ENCODE peak calls at places on chromosomes 16 and 17, in nine cellular contexts. L is suprapubic skin; H is tibial artery; N is CD8-positive, alpha-beta memory T cell; R is fibroblast of lung; P is Caco-2; K is PC-9; W is CD4-positive, alpha-beta memory T cell; M is ovary. Q is an unnamed sample.
A peak's percentile ranks its signal among the peaks of the same experiment; 100 is the strongest.

GRCh38 chr17:35001549-35001948 is 21.2 kb downstream of the LIG3 start:
- DNase-seq in R (no peak), K (no peak), W (no peak), L (no peak), H (no peak), N (no peak), M (no peak), P (no peak), Q (no peak)

GRCh38 chr17:67942810-67943209 is 53.5 kb downstream of the C17orf58 start:
- DNase-seq in R (no peak), W (no peak), M (no peak), N (no peak), K (no peak), H (no peak), L (no peak), P (peak; percentile 22), Q (no peak)

GRCh38 chr17:15109608-15110007 is 155.5 kb downstream of the PMP22 start:
- DNase-seq in H (no peak), N (no peak), P (no peak), M (no peak), L (no peak), K (no peak), W (no peak), R (no peak), Q (no peak)

GRCh38 chr16:1900452-1900774 is 17.8 kb downstream of the HS3ST6 start:
- DNase-seq in P (no peak), K (peak; percentile 53), R (no peak), N (no peak), H (no peak), L (no peak), W (no peak), M (no peak), Q (no peak)

GRCh38 chr17:1485748-1486376 is 6.6 kb downstream of the MYO1C start:
- DNase-seq in L (no peak), R (peak; percentile 65), P (peak; percentile 75), N (peak; percentile 72), W (peak; percentile 59), K (peak; percentile 64), H (peak; percentile 89), M (peak; percentile 74), Q (peak; percentile 80)

GRCh38 chr17:1690544-1691221 is 6.0 kb upstream of the PRPF8 start:
- DNase-seq in K (no peak), W (no peak), N (no peak), P (no peak), H (no peak), R (no peak), L (no peak), M (no peak), Q (no peak)

GRCh38 chr16:67164599-67165061 is at the start of gene HSF4:
- DNase-seq in M (peak; percentile 69), R (no peak), L (no peak), K (no peak), H (peak; percentile 85), P (no peak), N (no peak), W (no peak), Q (peak; percentile 75)

GRCh38 chr17:30472238-30472890 is 4.8 kb upstream of the GOSR1 start:
- DNase-seq in K (no peak), N (no peak), H (no peak), W (no peak), R (peak; percentile 12), L (no peak), P (no peak), M (no peak), Q (no peak)

GRCh38 chr16:27242868-27243590 is 25.5 kb downstream of the NSMCE1 start:
- DNase-seq in M (peak; percentile 25), N (no peak), K (peak; percentile 29), P (no peak), W (no peak), L (no peak), R (peak; percentile 94), H (peak; percentile 82), Q (no peak)

GRCh38 chr17:61400058-61400785 is 579 bp downstream of the TBX2 start:
- DNase-seq in N (no peak), K (peak; percentile 68), H (peak; percentile 70), P (peak; percentile 79), M (no peak), L (no peak), W (no peak), R (peak; percentile 59), Q (no peak)

GRCh38 chr17:36931697-36932382 is 5.4 kb upstream of the LHX1 start:
- DNase-seq in R (no peak), H (no peak), M (no peak), W (no peak), P (no peak), K (no peak), N (no peak), L (no peak), Q (no peak)
- H3K4me1 ChIP-seq in R (no peaks in the 10 kb centered on the region), H (peaks cover 4% of the 10 kb centered on the region), M (peaks cover 11% of the 10 kb centered on the region), W (peaks cover 60% of the 10 kb centered on the region), P (peaks cover 23% of the 10 kb centered on the region), K (peaks cover 21% of the 10 kb centered on the region), N (peaks cover 48% of the 10 kb centered on the region), L (peaks cover 63% of the 10 kb centered on the region), Q (peaks cover 59% of the 10 kb centered on the region)

GRCh38 chr16:12486386-12486785 is 317.3 kb downstream of the CPPED1 start:
- DNase-seq in L (no peak), K (no peak), M (no peak), R (no peak), W (no peak), N (no peak), P (no peak), H (no peak), Q (no peak)
- H3K27me3 ChIP-seq in L (no peaks in the 10 kb centered on the region), K (no peaks in the 10 kb centered on the region), M (no peaks in the 10 kb centered on the region), R (no peaks in the 10 kb centered on the region), W (no peaks in the 10 kb centered on the region), N (no peaks in the 10 kb centered on the region), P (no peaks in the 10 kb centered on the region), H (no peaks in the 10 kb centered on the region), Q (no peaks in the 10 kb centered on the region)

GRCh38 chr16:58579587-58579986 is 50.0 kb downstream of the CNOT1 start:
- DNase-seq in K (no peak), W (no peak), R (no peak), H (no peak), M (no peak), P (no peak), N (no peak), L (no peak), Q (no peak)

GRCh38 chr16:58578642-58579041 is 51.0 kb downstream of the CNOT1 start:
- DNase-seq in R (no peak), L (no peak), N (no peak), K (no peak), M (no peak), W (no peak), P (no peak), H (no peak), Q (no peak)

DNA sequence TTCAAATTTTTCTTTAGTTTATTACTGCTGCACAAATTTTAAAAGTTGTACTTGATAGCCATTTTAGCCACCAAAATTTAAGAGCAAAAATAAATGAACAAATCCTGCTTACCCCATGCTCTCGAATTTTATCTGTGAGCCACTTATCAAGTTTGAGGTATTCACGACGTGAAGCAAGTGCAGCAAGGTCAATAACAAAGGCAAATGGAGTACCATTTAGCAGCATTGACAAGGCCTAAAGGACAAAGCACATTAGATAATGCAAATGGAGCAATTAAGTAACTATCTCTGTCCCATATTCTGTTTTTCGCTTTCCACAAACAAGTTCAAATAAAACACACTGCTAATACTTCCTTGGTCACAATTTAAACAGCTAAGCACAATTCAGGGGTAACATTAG is 54.7 kb downstream of the CNOT1 start:
- DNase-seq in K (no peak), M (no peak), P (no peak), N (no peak), L (no peak), R (no peak), H (no peak), W (no peak), Q (no peak)
- H3K4me1 ChIP-seq in K (no peaks in the 10 kb centered on the region), M (no peaks in the 10 kb centered on the region), P (no peaks in the 10 kb centered on the region), N (no peaks in the 10 kb centered on the region), L (peaks cover 6% of the 10 kb centered on the region), R (no peaks in the 10 kb centered on the region), H (no peaks in the 10 kb centered on the region), W (no peaks in the 10 kb centered on the region), Q (peaks cover 40% of the 10 kb centered on the region)

GRCh38 chr17:80482058-80482318 is 5.6 kb upstream of the NPTX1 start:
- DNase-seq in N (no peak), H (no peak), W (no peak), L (no peak), P (no peak), K (no peak), R (no peak), M (no peak), Q (no peak)

GRCh38 chr17:80479246-80479566 is 2.8 kb upstream of the NPTX1 start:
- DNase-seq in P (no peak), K (no peak), W (no peak), H (no peak), L (no peak), N (no peak), R (no peak), M (no peak), Q (no peak)

GRCh38 chr17:80480248-80480647 is 3.8 kb upstream of the NPTX1 start:
- DNase-seq in N (no peak), H (no peak), R (no peak), P (no peak), W (no peak), K (no peak), M (no peak), L (no peak), Q (no peak)

GRCh38 chr17:80482555-80483308 is 6.3 kb upstream of the NPTX1 start:
- DNase-seq in K (peak; percentile 55), M (no peak), W (no peak), N (no peak), P (no peak), L (no peak), H (no peak), R (peak; percentile 20), Q (no peak)

GRCh38 chr17:80481284-80482057 is 5.1 kb upstream of the NPTX1 start:
- DNase-seq in N (no peak), W (no peak), P (no peak), K (peak; percentile 45), R (no peak), H (no peak), L (no peak), M (no peak), Q (no peak)
- H3K27me3 ChIP-seq in N (peaks cover 9% of the 10 kb centered on the region), W (peaks cover 12% of the 10 kb centered on the region), P (no peaks in the 10 kb centered on the region), K (peaks cover 12% of the 10 kb centered on the region), R (peaks cover 31% of the 10 kb centered on the region), H (peaks cover 34% of the 10 kb centered on the region), L (peaks cover 94% of the 10 kb centered on the region), M (peaks cover 19% of the 10 kb centered on the region), Q (peaks cover 99% of the 10 kb centered on the region)

Q was measured in left ventricle myocardium inferior.